ENCODE peak calls at places on chromosomes 4 and X, in six cellular contexts. One of them, this sample, is unnamed.
A peak's percentile ranks its signal among the peaks of the same experiment; 100 is the strongest.

GRCh38 chr4:6576512-6576911 is 1.5 kb downstream of the MAN2B2 start:
- DNase-seq in pancreas: peak; percentile 85
- DNase-seq in endodermal cell: no peak
- DNase-seq in NCI-H524: no peak
- DNase-seq in effector memory CD8-positive, alpha-beta T cell: no peak
- DNase-seq in foreskin fibroblast: no peak
- DNase-seq in this sample: no peak

GRCh38 chr4:2331519-2332200 is 69.8 kb upstream of the MXD4 start:
- DNase-seq in pancreas: peak; percentile 4
- DNase-seq in endodermal cell: no peak
- DNase-seq in NCI-H524: no peak
- DNase-seq in effector memory CD8-positive, alpha-beta T cell: no peak
- DNase-seq in foreskin fibroblast: no peak
- DNase-seq in this sample: no peak

GRCh38 chrX:63664083-63664482 is 120.9 kb downstream of the ARHGEF9 start:
- DNase-seq in pancreas: no peak
- DNase-seq in endodermal cell: no peak
- DNase-seq in NCI-H524: no peak
- DNase-seq in effector memory CD8-positive, alpha-beta T cell: no peak
- DNase-seq in foreskin fibroblast: no peak
- DNase-seq in this sample: no peak

GRCh38 chr4:26937136-26937535 is 76.5 kb downstream of the STIM2 start:
- DNase-seq in pancreas: no peak
- DNase-seq in endodermal cell: no peak
- DNase-seq in NCI-H524: peak; percentile 49
- DNase-seq in effector memory CD8-positive, alpha-beta T cell: no peak
- DNase-seq in foreskin fibroblast: no peak
- DNase-seq in this sample: peak; percentile 15

GRCh38 chr4:165787516-165788274 is 85.3 kb upstream of the TLL1 start:
- DNase-seq in pancreas: no peak
- DNase-seq in endodermal cell: no peak
- DNase-seq in NCI-H524: no peak
- DNase-seq in effector memory CD8-positive, alpha-beta T cell: no peak
- DNase-seq in foreskin fibroblast: no peak
- DNase-seq in this sample: no peak

GRCh38 chr4:148477276-148477675 is 35.1 kb upstream of the NR3C2 start:
- DNase-seq in pancreas: no peak
- DNase-seq in endodermal cell: no peak
- DNase-seq in NCI-H524: no peak
- DNase-seq in effector memory CD8-positive, alpha-beta T cell: no peak
- DNase-seq in foreskin fibroblast: no peak
- DNase-seq in this sample: no peak

GRCh38 chr4:37245391-37245954 is 930 bp downstream of the NWD2 start:
- DNase-seq in pancreas: no peak
- DNase-seq in endodermal cell: peak; percentile 66
- DNase-seq in NCI-H524: peak; percentile 37
- DNase-seq in effector memory CD8-positive, alpha-beta T cell: no peak
- DNase-seq in foreskin fibroblast: no peak
- DNase-seq in this sample: no peak

GRCh38 chrX:139204903-139205667 is 325.5 kb upstream of the F9 start:
- DNase-seq in pancreas: peak; percentile 20
- DNase-seq in endodermal cell: peak; percentile 87
- DNase-seq in NCI-H524: peak; percentile 30
- DNase-seq in effector memory CD8-positive, alpha-beta T cell: no peak
- DNase-seq in foreskin fibroblast: no peak
- DNase-seq in this sample: no peak

GRCh38 chrX:140355922-140356321 is 148.9 kb downstream of the SOX3 start:
- DNase-seq in pancreas: no peak
- DNase-seq in endodermal cell: no peak
- DNase-seq in NCI-H524: no peak
- DNase-seq in effector memory CD8-positive, alpha-beta T cell: no peak
- DNase-seq in foreskin fibroblast: no peak
- DNase-seq in this sample: no peak

GRCh38 chrX:132270699-132271098 is 51.5 kb upstream of the RAP2C start:
- DNase-seq in pancreas: no peak
- DNase-seq in endodermal cell: no peak
- DNase-seq in NCI-H524: no peak
- DNase-seq in effector memory CD8-positive, alpha-beta T cell: no peak
- DNase-seq in foreskin fibroblast: peak; percentile 83
- DNase-seq in this sample: no peak

GRCh38 chrX:21745756-21746155 is 12.2 kb downstream of the SMPX start:
- DNase-seq in pancreas: peak; percentile 43
- DNase-seq in endodermal cell: peak; percentile 70
- DNase-seq in NCI-H524: peak; percentile 41
- DNase-seq in effector memory CD8-positive, alpha-beta T cell: peak; percentile 1
- DNase-seq in foreskin fibroblast: no peak
- DNase-seq in this sample: peak; percentile 41

GRCh38 chr4:74109116-74109791 is 10.3 kb upstream of the CXCL2 start:
- DNase-seq in pancreas: peak; percentile 31
- DNase-seq in endodermal cell: peak; percentile 73
- DNase-seq in NCI-H524: no peak
- DNase-seq in effector memory CD8-positive, alpha-beta T cell: no peak
- DNase-seq in foreskin fibroblast: peak; percentile 93
- DNase-seq in this sample: no peak

GRCh38 chr4:174230148-174230547 is 53.3 kb downstream of the FBXO8 start:
- DNase-seq in pancreas: no peak
- DNase-seq in endodermal cell: no peak
- DNase-seq in NCI-H524: no peak
- DNase-seq in effector memory CD8-positive, alpha-beta T cell: no peak
- DNase-seq in foreskin fibroblast: no peak
- DNase-seq in this sample: no peak

GRCh38 chr4:1187182-1187581 is 14.8 kb upstream of the SPON2 start:
- DNase-seq in pancreas: no peak
- DNase-seq in endodermal cell: no peak
- DNase-seq in NCI-H524: no peak
- DNase-seq in effector memory CD8-positive, alpha-beta T cell: peak; percentile 47
- DNase-seq in foreskin fibroblast: no peak
- DNase-seq in this sample: peak; percentile 30

GRCh38 chr4:110196206-110196870 is 2.1 kb downstream of the ELOVL6 start:
- DNase-seq in pancreas: peak; percentile 52
- DNase-seq in endodermal cell: peak; percentile 90
- DNase-seq in NCI-H524: peak; percentile 26
- DNase-seq in effector memory CD8-positive, alpha-beta T cell: peak; percentile 6
- DNase-seq in foreskin fibroblast: no peak
- DNase-seq in this sample: peak; percentile 47

GRCh38 chr4:64781737-64782326 is 372.6 kb upstream of the TECRL start:
- DNase-seq in pancreas: no peak
- DNase-seq in endodermal cell: no peak
- DNase-seq in NCI-H524: peak; percentile 46
- DNase-seq in effector memory CD8-positive, alpha-beta T cell: no peak
- DNase-seq in foreskin fibroblast: no peak
- DNase-seq in this sample: peak; percentile 67

GRCh38 chr4:56252561-56253152 is 134.6 kb downstream of the AASDH start:
- DNase-seq in pancreas: no peak
- DNase-seq in endodermal cell: no peak
- DNase-seq in NCI-H524: no peak
- DNase-seq in effector memory CD8-positive, alpha-beta T cell: no peak
- DNase-seq in foreskin fibroblast: no peak
- DNase-seq in this sample: no peak

GRCh38 chrX:39196192-39197102 is 395.2 kb downstream of the MID1IP1 start:
- DNase-seq in pancreas: peak; percentile 36
- DNase-seq in endodermal cell: peak; percentile 54
- DNase-seq in NCI-H524: peak; percentile 51
- DNase-seq in effector memory CD8-positive, alpha-beta T cell: peak; percentile 9
- DNase-seq in foreskin fibroblast: no peak
- DNase-seq in this sample: peak; percentile 71

GRCh38 chr4:107997001-107997788 is 7.5 kb downstream of the HADH start:
- DNase-seq in pancreas: no peak
- DNase-seq in endodermal cell: no peak
- DNase-seq in NCI-H524: no peak
- DNase-seq in effector memory CD8-positive, alpha-beta T cell: no peak
- DNase-seq in foreskin fibroblast: peak; percentile 79
- DNase-seq in this sample: no peak

GRCh38 chrX:101385026-101385684 is 836 bp downstream of the BTK start:
- DNase-seq in pancreas: no peak
- DNase-seq in endodermal cell: no peak
- DNase-seq in NCI-H524: no peak
- DNase-seq in effector memory CD8-positive, alpha-beta T cell: no peak
- DNase-seq in foreskin fibroblast: no peak
- DNase-seq in this sample: no peak

GRCh38 chr4:139922625-139923024 is 231.4 kb downstream of the MAML3 start:
- DNase-seq in pancreas: peak; percentile 29
- DNase-seq in endodermal cell: no peak
- DNase-seq in NCI-H524: no peak
- DNase-seq in effector memory CD8-positive, alpha-beta T cell: no peak
- DNase-seq in foreskin fibroblast: no peak
- DNase-seq in this sample: no peak

GRCh38 chrX:124346064-124346876 is at the start of gene SH2D1A:
- DNase-seq in pancreas: no peak
- DNase-seq in endodermal cell: no peak
- DNase-seq in NCI-H524: no peak
- DNase-seq in effector memory CD8-positive, alpha-beta T cell: peak; percentile 19
- DNase-seq in foreskin fibroblast: no peak
- DNase-seq in this sample: no peak

GRCh38 chr4:24063771-24064170 is 173.9 kb upstream of the PPARGC1A start:
- DNase-seq in pancreas: no peak
- DNase-seq in endodermal cell: no peak
- DNase-seq in NCI-H524: peak; percentile 80
- DNase-seq in effector memory CD8-positive, alpha-beta T cell: no peak
- DNase-seq in foreskin fibroblast: no peak
- DNase-seq in this sample: no peak

GRCh38 chr4:152083348-152083747 is 322.5 kb upstream of the GATB start:
- DNase-seq in pancreas: no peak
- DNase-seq in endodermal cell: no peak
- DNase-seq in NCI-H524: no peak
- DNase-seq in effector memory CD8-positive, alpha-beta T cell: no peak
- DNase-seq in foreskin fibroblast: no peak
- DNase-seq in this sample: no peak

GRCh38 chr4:53800741-53801140 is 209.5 kb upstream of the LNX1 start:
- DNase-seq in pancreas: no peak
- DNase-seq in endodermal cell: no peak
- DNase-seq in NCI-H524: no peak
- DNase-seq in effector memory CD8-positive, alpha-beta T cell: no peak
- DNase-seq in foreskin fibroblast: no peak
- DNase-seq in this sample: no peak

GRCh38 chrX:72714471-72714916 is 388 bp upstream of the PHKA1 start:
- DNase-seq in pancreas: peak; percentile 74
- DNase-seq in endodermal cell: peak; percentile 78
- DNase-seq in NCI-H524: peak; percentile 79
- DNase-seq in effector memory CD8-positive, alpha-beta T cell: no peak
- DNase-seq in foreskin fibroblast: peak; percentile 70
- DNase-seq in this sample: no peak

GRCh38 chrX:56397636-56398035 is 165.5 kb downstream of the KLF8 start:
- DNase-seq in pancreas: no peak
- DNase-seq in endodermal cell: no peak
- DNase-seq in NCI-H524: no peak
- DNase-seq in effector memory CD8-positive, alpha-beta T cell: no peak
- DNase-seq in foreskin fibroblast: no peak
- DNase-seq in this sample: no peak

GRCh38 chrX:32598707-32599106 is 612.6 kb downstream of the DMD start:
- DNase-seq in pancreas: no peak
- DNase-seq in endodermal cell: no peak
- DNase-seq in NCI-H524: no peak
- DNase-seq in effector memory CD8-positive, alpha-beta T cell: no peak
- DNase-seq in foreskin fibroblast: no peak
- DNase-seq in this sample: no peak

This sample was measured in NAMALWA.